ENCODE peak calls at places on chromosomes 12 and 14, in seven cellular contexts. One of them, this sample, is unnamed.

GRCh38 chr12:39807043-39807442 is 187.4 kb upstream of the ABCD2 start:
- DNase-seq in posterior cingulate gyrus: no peak
- DNase-seq in fibroblast of lung: no peak
- DNase-seq in astrocyte of the cerebellum: no peak
- DNase-seq in BJ: no peak
- DNase-seq in AML-193: peak
- DNase-seq in AG10803: no peak
- DNase-seq in this sample: peak

GRCh38 chr12:103955811-103956514 is 9.7 kb upstream of the TDG start:
- DNase-seq in AML-193: no peak
- DNase-seq in astrocyte of the cerebellum: no peak
- DNase-seq in posterior cingulate gyrus: no peak
- DNase-seq in fibroblast of lung: peak
- DNase-seq in AG10803: no peak
- DNase-seq in BJ: no peak
- DNase-seq in this sample: peak

GRCh38 chr14:52033131-52033642 is 35.7 kb downstream of the NID2 start:
- DNase-seq in fibroblast of lung: peak
- DNase-seq in BJ: peak
- DNase-seq in posterior cingulate gyrus: no peak
- DNase-seq in AML-193: no peak
- DNase-seq in astrocyte of the cerebellum: peak
- DNase-seq in AG10803: peak
- DNase-seq in this sample: peak

GRCh38 chr12:109621864-109622485 is 48.4 kb downstream of the MVK start:
- DNase-seq in AG10803: peak
- DNase-seq in fibroblast of lung: no peak
- DNase-seq in AML-193: no peak
- DNase-seq in astrocyte of the cerebellum: no peak
- DNase-seq in posterior cingulate gyrus: no peak
- DNase-seq in BJ: no peak
- DNase-seq in this sample: no peak

GRCh38 chr14:77580964-77581505 is 35.4 kb downstream of the SPTLC2 start:
- DNase-seq in BJ: peak
- DNase-seq in fibroblast of lung: peak
- DNase-seq in astrocyte of the cerebellum: peak
- DNase-seq in AML-193: no peak
- DNase-seq in posterior cingulate gyrus: no peak
- DNase-seq in AG10803: peak
- DNase-seq in this sample: peak

GRCh38 chr12:99767809-99768208 is 120.3 kb downstream of the GARIN6 start:
- DNase-seq in posterior cingulate gyrus: no peak
- DNase-seq in AG10803: peak
- DNase-seq in AML-193: peak
- DNase-seq in fibroblast of lung: peak
- DNase-seq in astrocyte of the cerebellum: no peak
- DNase-seq in BJ: no peak
- DNase-seq in this sample: peak

GRCh38 chr14:54189358-54190354 is 207.2 kb upstream of the CDKN3 start:
- DNase-seq in AG10803: peak
- DNase-seq in AML-193: no peak
- DNase-seq in astrocyte of the cerebellum: no peak
- DNase-seq in BJ: no peak
- DNase-seq in fibroblast of lung: peak
- DNase-seq in posterior cingulate gyrus: no peak
- DNase-seq in this sample: peak

GRCh38 chr12:113835433-113835832 is 130.7 kb downstream of the RBM19 start:
- DNase-seq in fibroblast of lung: no peak
- DNase-seq in posterior cingulate gyrus: no peak
- DNase-seq in astrocyte of the cerebellum: no peak
- DNase-seq in AML-193: no peak
- DNase-seq in BJ: no peak
- DNase-seq in AG10803: no peak
- DNase-seq in this sample: no peak

GRCh38 chr14:94903338-94903737 is 133.4 kb upstream of the GSC start:
- DNase-seq in fibroblast of lung: no peak
- DNase-seq in astrocyte of the cerebellum: no peak
- DNase-seq in AML-193: no peak
- DNase-seq in posterior cingulate gyrus: no peak
- DNase-seq in BJ: no peak
- DNase-seq in AG10803: no peak
- DNase-seq in this sample: no peak

GRCh38 chr12:28267920-28268680 is 77.8 kb downstream of the CCDC91 start:
- DNase-seq in AG10803: no peak
- DNase-seq in AML-193: no peak
- DNase-seq in BJ: no peak
- DNase-seq in fibroblast of lung: no peak
- DNase-seq in posterior cingulate gyrus: no peak
- DNase-seq in astrocyte of the cerebellum: no peak
- DNase-seq in this sample: no peak

GRCh38 chr14:71290960-71291466 is 383.8 kb downstream of the PCNX1 start:
- DNase-seq in AML-193: peak
- DNase-seq in AG10803: peak
- DNase-seq in posterior cingulate gyrus: no peak
- DNase-seq in fibroblast of lung: peak
- DNase-seq in BJ: peak
- DNase-seq in astrocyte of the cerebellum: peak
- DNase-seq in this sample: peak

GRCh38 chr12:27627123-27627835 is 69.0 kb upstream of the REP15 start:
- DNase-seq in BJ: no peak
- DNase-seq in posterior cingulate gyrus: no peak
- DNase-seq in astrocyte of the cerebellum: peak
- DNase-seq in AG10803: peak
- DNase-seq in fibroblast of lung: peak
- DNase-seq in AML-193: peak
- DNase-seq in this sample: peak

GRCh38 chr14:70425349-70425748 is 8.5 kb upstream of the SYNJ2BP start:
- DNase-seq in posterior cingulate gyrus: no peak
- DNase-seq in AML-193: no peak
- DNase-seq in AG10803: no peak
- DNase-seq in BJ: no peak
- DNase-seq in astrocyte of the cerebellum: no peak
- DNase-seq in fibroblast of lung: no peak
- DNase-seq in this sample: no peak

GRCh38 chr12:171743-172705 is 41.9 kb downstream of the SLC6A12 start:
- DNase-seq in astrocyte of the cerebellum: no peak
- DNase-seq in AG10803: no peak
- DNase-seq in AML-193: no peak
- DNase-seq in fibroblast of lung: no peak
- DNase-seq in posterior cingulate gyrus: no peak
- DNase-seq in BJ: no peak
- DNase-seq in this sample: no peak

GRCh38 chr14:76337619-76338545 is 38.1 kb upstream of the ESRRB start:
- DNase-seq in astrocyte of the cerebellum: no peak
- DNase-seq in AML-193: no peak
- DNase-seq in posterior cingulate gyrus: no peak
- DNase-seq in fibroblast of lung: no peak
- DNase-seq in AG10803: peak
- DNase-seq in BJ: no peak
- DNase-seq in this sample: no peak

GRCh38 chr12:94766397-94766796 is 116.0 kb upstream of the TMCC3 start:
- DNase-seq in BJ: no peak
- DNase-seq in AML-193: no peak
- DNase-seq in astrocyte of the cerebellum: no peak
- DNase-seq in AG10803: no peak
- DNase-seq in posterior cingulate gyrus: no peak
- DNase-seq in fibroblast of lung: no peak
- DNase-seq in this sample: no peak

GRCh38 chr12:116066381-116067230 is 210.9 kb downstream of the MED13L start:
- DNase-seq in BJ: no peak
- DNase-seq in AML-193: peak
- DNase-seq in astrocyte of the cerebellum: no peak
- DNase-seq in AG10803: peak
- DNase-seq in posterior cingulate gyrus: no peak
- DNase-seq in fibroblast of lung: peak
- DNase-seq in this sample: peak

GRCh38 chr12:3600039-3600720 is 109.2 kb downstream of the PRMT8 start:
- DNase-seq in BJ: no peak
- DNase-seq in fibroblast of lung: no peak
- DNase-seq in AG10803: no peak
- DNase-seq in AML-193: no peak
- DNase-seq in astrocyte of the cerebellum: no peak
- DNase-seq in posterior cingulate gyrus: no peak
- DNase-seq in this sample: no peak

GRCh38 chr14:51242545-51243490 is 2.8 kb downstream of the TMX1 start:
- DNase-seq in BJ: no peak
- DNase-seq in AML-193: no peak
- DNase-seq in fibroblast of lung: peak
- DNase-seq in astrocyte of the cerebellum: no peak
- DNase-seq in posterior cingulate gyrus: no peak
- DNase-seq in AG10803: no peak
- DNase-seq in this sample: no peak

GRCh38 chr12:110141389-110141788 is 17.2 kb downstream of the IFT81 start:
- DNase-seq in fibroblast of lung: peak
- DNase-seq in astrocyte of the cerebellum: no peak
- DNase-seq in posterior cingulate gyrus: no peak
- DNase-seq in AML-193: no peak
- DNase-seq in BJ: peak
- DNase-seq in AG10803: peak
- DNase-seq in this sample: peak

GRCh38 chr14:52299692-52300278 is 14.3 kb upstream of the PTGER2 start:
- DNase-seq in posterior cingulate gyrus: no peak
- DNase-seq in AG10803: peak
- DNase-seq in AML-193: peak
- DNase-seq in fibroblast of lung: peak
- DNase-seq in astrocyte of the cerebellum: no peak
- DNase-seq in BJ: peak
- DNase-seq in this sample: peak

GRCh38 chr14:101020971-101021370 is 117.4 kb upstream of the RTL1 start:
- DNase-seq in fibroblast of lung: no peak
- DNase-seq in posterior cingulate gyrus: no peak
- DNase-seq in astrocyte of the cerebellum: no peak
- DNase-seq in AML-193: no peak
- DNase-seq in AG10803: no peak
- DNase-seq in BJ: no peak
- DNase-seq in this sample: no peak

GRCh38 chr12:25552681-25553080 is 402 bp downstream of the LMNTD1 start:
- DNase-seq in astrocyte of the cerebellum: no peak
- DNase-seq in BJ: peak
- DNase-seq in posterior cingulate gyrus: no peak
- DNase-seq in AML-193: no peak
- DNase-seq in AG10803: peak
- DNase-seq in fibroblast of lung: peak
- DNase-seq in this sample: peak

GRCh38 chr14:100566119-100566518 is 21.1 kb downstream of the BEGAIN start:
- DNase-seq in BJ: no peak
- DNase-seq in AG10803: no peak
- DNase-seq in AML-193: no peak
- DNase-seq in fibroblast of lung: no peak
- DNase-seq in posterior cingulate gyrus: no peak
- DNase-seq in astrocyte of the cerebellum: no peak
- DNase-seq in this sample: no peak

GRCh38 chr12:104273503-104273902 is 30.0 kb upstream of the EID3 start:
- DNase-seq in fibroblast of lung: no peak
- DNase-seq in AML-193: no peak
- DNase-seq in BJ: no peak
- DNase-seq in astrocyte of the cerebellum: no peak
- DNase-seq in posterior cingulate gyrus: no peak
- DNase-seq in AG10803: no peak
- DNase-seq in this sample: no peak

GRCh38 chr12:1630081-1630826 is 1.2 kb downstream of the WNT5B start:
- DNase-seq in fibroblast of lung: no peak
- DNase-seq in posterior cingulate gyrus: peak
- DNase-seq in BJ: no peak
- DNase-seq in AML-193: no peak
- DNase-seq in astrocyte of the cerebellum: no peak
- DNase-seq in AG10803: peak
- DNase-seq in this sample: no peak

GRCh38 chr14:95679995-95680735 is 6.1 kb upstream of the TCL1B start:
- DNase-seq in BJ: no peak
- DNase-seq in astrocyte of the cerebellum: no peak
- DNase-seq in posterior cingulate gyrus: no peak
- DNase-seq in AG10803: no peak
- DNase-seq in AML-193: no peak
- DNase-seq in fibroblast of lung: no peak
- DNase-seq in this sample: no peak

GRCh38 chr14:104680056-104680805 is 9.2 kb upstream of the INF2 start:
- DNase-seq in fibroblast of lung: peak
- DNase-seq in posterior cingulate gyrus: no peak
- DNase-seq in astrocyte of the cerebellum: no peak
- DNase-seq in AML-193: no peak
- DNase-seq in AG10803: peak
- DNase-seq in BJ: no peak
- DNase-seq in this sample: peak

GRCh38 chr14:74400328-74400727 is 25.7 kb downstream of the SYNDIG1L start:
- DNase-seq in fibroblast of lung: no peak
- DNase-seq in astrocyte of the cerebellum: no peak
- DNase-seq in posterior cingulate gyrus: no peak
- DNase-seq in BJ: no peak
- DNase-seq in AML-193: no peak
- DNase-seq in AG10803: no peak
- DNase-seq in this sample: peak

GRCh38 chr14:102819790-102820330 is 42.6 kb downstream of the TRAF3 start:
- DNase-seq in posterior cingulate gyrus: no peak
- DNase-seq in BJ: no peak
- DNase-seq in AG10803: no peak
- DNase-seq in astrocyte of the cerebellum: no peak
- DNase-seq in fibroblast of lung: no peak
- DNase-seq in AML-193: no peak
- DNase-seq in this sample: peak

GRCh38 chr14:102824832-102825231 is 47.6 kb downstream of the TRAF3 start:
- DNase-seq in AG10803: peak
- DNase-seq in AML-193: no peak
- DNase-seq in astrocyte of the cerebellum: no peak
- DNase-seq in fibroblast of lung: peak
- DNase-seq in BJ: no peak
- DNase-seq in posterior cingulate gyrus: peak
- DNase-seq in this sample: peak

GRCh38 chr14:93245764-93246420 is 38.8 kb downstream of the UBR7 start:
- DNase-seq in posterior cingulate gyrus: no peak
- DNase-seq in fibroblast of lung: peak
- DNase-seq in AML-193: no peak
- DNase-seq in AG10803: no peak
- DNase-seq in astrocyte of the cerebellum: no peak
- DNase-seq in BJ: no peak
- DNase-seq in this sample: no peak

GRCh38 chr14:51368721-51369163 is 128.7 kb downstream of the TMX1 start:
- DNase-seq in posterior cingulate gyrus: no peak
- DNase-seq in astrocyte of the cerebellum: peak
- DNase-seq in BJ: peak
- DNase-seq in AML-193: no peak
- DNase-seq in AG10803: peak
- DNase-seq in fibroblast of lung: peak
- DNase-seq in this sample: peak

GRCh38 chr12:25482637-25483036 is 70.4 kb downstream of the LMNTD1 start:
- DNase-seq in astrocyte of the cerebellum: no peak
- DNase-seq in fibroblast of lung: no peak
- DNase-seq in BJ: no peak
- DNase-seq in posterior cingulate gyrus: no peak
- DNase-seq in AG10803: peak
- DNase-seq in AML-193: no peak
- DNase-seq in this sample: no peak

GRCh38 chr14:74552623-74553022 is 59.1 kb downstream of the ISCA2 start:
- DNase-seq in astrocyte of the cerebellum: no peak
- DNase-seq in BJ: no peak
- DNase-seq in AG10803: peak
- DNase-seq in posterior cingulate gyrus: no peak
- DNase-seq in AML-193: no peak
- DNase-seq in fibroblast of lung: peak
- DNase-seq in this sample: no peak

GRCh38 chr12:40107803-40108620 is 2.1 kb upstream of the SLC2A13 start:
- DNase-seq in fibroblast of lung: no peak
- DNase-seq in AML-193: no peak
- DNase-seq in AG10803: no peak
- DNase-seq in BJ: no peak
- DNase-seq in posterior cingulate gyrus: no peak
- DNase-seq in astrocyte of the cerebellum: no peak
- DNase-seq in this sample: no peak

GRCh38 chr12:123120452-123121166 is 30.3 kb downstream of the PITPNM2 start:
- DNase-seq in AML-193: no peak
- DNase-seq in AG10803: no peak
- DNase-seq in posterior cingulate gyrus: no peak
- DNase-seq in fibroblast of lung: no peak
- DNase-seq in BJ: no peak
- DNase-seq in astrocyte of the cerebellum: no peak
- DNase-seq in this sample: no peak

GRCh38 chr14:81234268-81234667 is 13.5 kb upstream of the GTF2A1 start:
- DNase-seq in astrocyte of the cerebellum: no peak
- DNase-seq in posterior cingulate gyrus: no peak
- DNase-seq in AML-193: no peak
- DNase-seq in AG10803: no peak
- DNase-seq in BJ: no peak
- DNase-seq in fibroblast of lung: peak
- DNase-seq in this sample: peak

This sample was measured in iris pigment epithelial cell.